ENCODE peak calls at places on chromosome 6, in eight cellular contexts. E is GM04504; N is NCI-H1930; Q is LHCN-M2; B is fibroblast of villous mesenchyme; T is activated T-helper 1 cell treated with Interleukin-2 at 50 U/mL for 16 hours; C is activated naive CD4-positive, alpha-beta T cell treated with anti-CD3 and anti-CD28 coated beads, Interleukin-2, amount 10 ng/mL, durations not matched to agents 7 days and 5 days; F is cerebellum. D is an unnamed sample.
A peak's percentile ranks its signal among the peaks of the same experiment; 100 is the strongest.

GRCh38 chr6:46687619-46688097 is at the start of gene TDRD6:
- DNase-seq in E (no peak), N (no peak), Q (no peak), B (no peak), T (no peak), C (no peak), F (no peak), D (no peak)

GRCh38 chr6:39228111-39228971 is 934 bp downstream of the KCNK5 start:
- DNase-seq in E (no peak), N (no peak), Q (no peak), B (no peak), T (no peak), C (peak; percentile 33), F (no peak), D (no peak)

GRCh38 chr6:51450958-51451357 is 632.3 kb downstream of the TFAP2B start:
- DNase-seq in E (no peak), N (no peak), Q (no peak), B (no peak), T (no peak), C (no peak), F (no peak), D (no peak)

GRCh38 chr6:33607784-33608161 is 13.3 kb upstream of the ITPR3 start:
- DNase-seq in E (no peak), N (no peak), Q (no peak), B (no peak), T (no peak), C (peak; percentile 72), F (no peak), D (no peak)

GRCh38 chr6:16276991-16277981 is 38.9 kb downstream of the GMPR start:
- DNase-seq in E (peak; percentile 62), N (no peak), Q (peak; percentile 94), B (peak; percentile 78), T (no peak), C (peak; percentile 32), F (no peak), D (peak; percentile 91)

GRCh38 chr6:22302828-22303227 is 6.0 kb upstream of the PRL start:
- DNase-seq in E (peak; percentile 10), N (no peak), Q (peak; percentile 19), B (peak; percentile 39), T (no peak), C (no peak), F (no peak), D (no peak)

GRCh38 chr6:54886932-54887584 is 40.5 kb downstream of the FAM83B start:
- DNase-seq in E (no peak), N (no peak), Q (no peak), B (no peak), T (no peak), C (no peak), F (no peak), D (no peak)

GRCh38 chr6:144434308-144434990 is 149.3 kb downstream of the UTRN start:
- DNase-seq in E (peak; percentile 43), N (no peak), Q (peak; percentile 84), B (peak; percentile 80), T (no peak), C (no peak), F (no peak), D (no peak)

D was measured in SJCRH30.